ENCODE peak calls at places on chromosomes 11 and 22, in five cellular contexts. S is mucosa of descending colon; D is activated CD8-positive, alpha-beta memory T cell treated with anti-CD3 and anti-CD28 coated beads for 48 hours; I is NCI-H526 treated with DMSO at 0.1 percent for 48 hours; R is left ventricle myocardium inferior. E is an unnamed sample.

GRCh38 chr11:12854829-12855228 is 154.3 kb upstream of the RASSF10 start:
- DNase-seq in S (no peak), D (no peak), I (no peak), R (no peak), E (no peak)

GRCh38 chr11:72570893-72571741 is 103.1 kb downstream of the PDE2A start:
- DNase-seq in S (no peak), D (no peak), I (no peak), R (no peak), E (no peak)

GRCh38 chr11:70577948-70578347 is 179.6 kb downstream of the CTTN start:
- DNase-seq in S (no peak), D (no peak), I (no peak), R (no peak), E (no peak)

GRCh38 chr22:49817359-49817758 is 10.3 kb downstream of the BRD1 start:
- DNase-seq in S (no peak), D (no peak), I (no peak), R (no peak), E (peak)

GRCh38 chr11:14357843-14358728 is 897 bp downstream of the RRAS2 start:
- DNase-seq in S (peak), D (peak), I (peak), R (peak), E (peak)

GRCh38 chr22:49079027-49079725 is 748.5 kb downstream of the BRD1 start:
- DNase-seq in S (no peak), D (no peak), I (no peak), R (no peak), E (peak)

GRCh38 chr11:35483131-35483800 is 42.1 kb downstream of the PAMR1 start:
- DNase-seq in S (no peak), D (no peak), I (no peak), R (no peak), E (no peak)

GRCh38 chr11:118618115-118618990 is 10.9 kb downstream of the PHLDB1 start:
- DNase-seq in S (peak), D (no peak), I (no peak), R (peak), E (peak)

GRCh38 chr11:17722000-17722643 is 2.8 kb downstream of the MYOD1 start:
- DNase-seq in S (no peak), D (no peak), I (peak), R (no peak), E (no peak)

GRCh38 chr22:35572552-35572951 is 31.9 kb downstream of the RASD2 start:
- DNase-seq in S (no peak), D (no peak), I (no peak), R (no peak), E (no peak)

GRCh38 chr11:279040-279965 is 1.1 kb downstream of the NLRP6 start:
- DNase-seq in S (peak), D (no peak), I (no peak), R (no peak), E (no peak)

GRCh38 chr22:29345932-29346331 is 30.4 kb upstream of the RASL10A start:
- DNase-seq in S (no peak), D (no peak), I (no peak), R (no peak), E (peak)

GRCh38 chr11:70882716-70883085 is 369.7 kb downstream of the SHANK2 start:
- DNase-seq in S (peak), D (no peak), I (no peak), R (no peak), E (no peak)

GRCh38 chr11:102513869-102514268 is 16.7 kb downstream of the MMP7 start:
- DNase-seq in S (no peak), D (no peak), I (no peak), R (no peak), E (no peak)